ENCODE peak calls at places on chromosomes 16 and 17, in seven cellular contexts. G is endothelial cell of umbilical vein, Y is keratinocyte, B is HCT116, D is SK-N-SH, H is neural progenitor cell, P is IMR-90. K is an unnamed sample.

GRCh38 chr16:53068423-53068833 is 13.6 kb downstream of the CHD9 start:
- DNase-seq in G (no peak), Y (no peak), B (no peak), D (no peak), H (no peak), P (no peak), K (no peak)

GRCh38 chr16:50284131-50284911 is 18.0 kb downstream of the ADCY7 start:
- DNase-seq in G (no peak), Y (no peak), B (no peak), D (peak), H (no peak), P (no peak), K (no peak)

GRCh38 chr17:2058521-2059124 is 3.7 kb downstream of the HIC1 start:
- DNase-seq in G (no peak), Y (no peak), B (no peak), D (no peak), H (no peak), P (peak), K (peak)

GRCh38 chr17:63550816-63551639 is 751 bp downstream of the DCAF7 start:
- DNase-seq in G (peak), Y (no peak), B (no peak), D (peak), H (peak), P (peak), K (no peak)

GRCh38 chr16:67862623-67863583 is 9.9 kb upstream of the EDC4 start:
- DNase-seq in G (no peak), Y (no peak), B (no peak), D (no peak), H (no peak), P (peak), K (peak)

GRCh38 chr17:44356241-44356640 is 7.4 kb downstream of the FAM171A2 start:
- DNase-seq in G (no peak), Y (no peak), B (no peak), D (no peak), H (no peak), P (no peak), K (no peak)

GRCh38 chr16:85089485-85089884 is 22.8 kb downstream of the CIBAR2 start:
- DNase-seq in G (no peak), Y (no peak), B (no peak), D (peak), H (no peak), P (no peak), K (peak)

GRCh38 chr16:65106792-65107191 is 15.1 kb downstream of the CDH11 start:
- DNase-seq in G (no peak), Y (no peak), B (no peak), D (no peak), H (no peak), P (peak), K (no peak)

GRCh38 chr16:85197611-85198566 is 85.6 kb upstream of the CIBAR2 start:
- DNase-seq in G (no peak), Y (no peak), B (no peak), D (no peak), H (no peak), P (no peak), K (no peak)

GRCh38 chr17:4247981-4248388 is 15.8 kb downstream of the ANKFY1 start:
- DNase-seq in G (no peak), Y (no peak), B (peak), D (no peak), H (no peak), P (no peak), K (peak)

GRCh38 chr16:82059983-82060421 is 24.9 kb downstream of the HSD17B2 start:
- DNase-seq in G (no peak), Y (no peak), B (no peak), D (no peak), H (no peak), P (no peak), K (no peak)

GRCh38 chr17:2233441-2233947 is 70.1 kb downstream of the SMG6 start:
- DNase-seq in G (peak), Y (no peak), B (no peak), D (no peak), H (no peak), P (peak), K (no peak)

GRCh38 chr16:69444873-69445517 is 20.6 kb downstream of the CYB5B start:
- DNase-seq in G (peak), Y (no peak), B (no peak), D (no peak), H (no peak), P (peak), K (no peak)

GRCh38 chr17:30952645-30953393 is 18.0 kb upstream of the RNF135 start:
- DNase-seq in G (no peak), Y (no peak), B (no peak), D (no peak), H (no peak), P (no peak), K (peak)

GRCh38 chr16:48511071-48511540 is 98.9 kb downstream of the N4BP1 start:
- DNase-seq in G (no peak), Y (peak), B (no peak), D (no peak), H (peak), P (peak), K (peak)

GRCh38 chr16:69903851-69904250 is 47.3 kb upstream of the CLEC18A start:
- DNase-seq in G (no peak), Y (no peak), B (no peak), D (no peak), H (no peak), P (no peak), K (no peak)

GRCh38 chr16:56265746-56266145 is 74.5 kb downstream of the GNAO1 start:
- DNase-seq in G (no peak), Y (no peak), B (no peak), D (no peak), H (no peak), P (no peak), K (no peak)

GRCh38 chr17:80792373-80792781 is 199.3 kb upstream of the CHMP6 start:
- DNase-seq in G (no peak), Y (no peak), B (no peak), D (no peak), H (no peak), P (peak), K (peak)

GRCh38 chr16:66480265-66481080 is 53.4 kb downstream of the BEAN1 start:
- DNase-seq in G (no peak), Y (no peak), B (no peak), D (no peak), H (no peak), P (no peak), K (no peak)

GRCh38 chr17:9331512-9332163 is 244.0 kb downstream of the STX8 start:
- DNase-seq in G (no peak), Y (no peak), B (no peak), D (no peak), H (peak), P (no peak), K (no peak)

GRCh38 chr17:83106913-83107655 is 27.7 kb downstream of the METRNL start:
- DNase-seq in G (no peak), Y (no peak), B (no peak), D (no peak), H (no peak), P (no peak), K (no peak)

GRCh38 chr16:77833906-77834599 is 45.7 kb downstream of the VAT1L start:
- DNase-seq in G (peak), Y (peak), B (no peak), D (no peak), H (peak), P (peak), K (no peak)

GRCh38 chr17:43949777-43950176 is 4.0 kb downstream of the PYY start:
- DNase-seq in G (no peak), Y (no peak), B (no peak), D (no peak), H (no peak), P (no peak), K (peak)

GRCh38 chr17:46003907-46004748 is 5.1 kb downstream of the STH start:
- DNase-seq in G (no peak), Y (no peak), B (no peak), D (peak), H (no peak), P (peak), K (no peak)

GRCh38 chr17:44108440-44109311 is 14.8 kb downstream of the HDAC5 start:
- DNase-seq in G (no peak), Y (no peak), B (no peak), D (peak), H (no peak), P (peak), K (peak)

GRCh38 chr17:17890773-17891759 is 54.3 kb upstream of the SREBF1 start:
- DNase-seq in G (peak), Y (no peak), B (peak), D (peak), H (peak), P (peak), K (peak)

GRCh38 chr16:67260426-67261063 is 11.8 kb downstream of the SLC9A5 start:
- DNase-seq in G (peak), Y (no peak), B (no peak), D (peak), H (peak), P (peak), K (no peak)

GRCh38 chr17:77036841-77037381 is 103.9 kb upstream of the SEC14L1 start:
- DNase-seq in G (no peak), Y (no peak), B (no peak), D (peak), H (no peak), P (no peak), K (no peak)

GRCh38 chr16:84829168-84829965 is 9.6 kb downstream of the CRISPLD2 start:
- DNase-seq in G (no peak), Y (no peak), B (no peak), D (no peak), H (peak), P (peak), K (no peak)

GRCh38 chr16:87132361-87133014 is 184.7 kb downstream of the C16orf95 start:
- DNase-seq in G (no peak), Y (no peak), B (peak), D (no peak), H (peak), P (peak), K (peak)

DNA sequence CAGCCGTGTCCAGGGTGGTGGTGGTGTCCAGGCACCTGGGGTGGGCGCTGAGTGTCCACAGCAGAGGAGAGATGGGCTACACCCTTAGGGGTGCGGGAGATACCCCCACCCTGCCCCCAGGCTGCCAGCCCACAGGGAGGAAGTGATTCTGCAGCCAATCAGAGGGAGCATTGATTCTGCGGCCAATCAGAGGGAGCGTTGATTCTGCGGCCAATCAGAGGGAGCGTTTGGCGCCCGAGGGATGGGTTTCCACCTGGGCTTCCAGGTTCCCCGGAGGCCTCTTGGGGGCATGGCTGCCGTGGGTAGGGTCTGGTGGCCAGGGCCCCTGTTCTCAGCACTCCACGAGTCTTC is 28.2 kb upstream of the ACSF3 start:
- DNase-seq in G (no peak), Y (no peak), B (no peak), D (no peak), H (no peak), P (no peak), K (no peak)
- H3K9ac ChIP-seq in G (no peak), Y (no peak), B (no peak), D (no peak), H (no peak), P (no peak), K (no peak)

DNA sequence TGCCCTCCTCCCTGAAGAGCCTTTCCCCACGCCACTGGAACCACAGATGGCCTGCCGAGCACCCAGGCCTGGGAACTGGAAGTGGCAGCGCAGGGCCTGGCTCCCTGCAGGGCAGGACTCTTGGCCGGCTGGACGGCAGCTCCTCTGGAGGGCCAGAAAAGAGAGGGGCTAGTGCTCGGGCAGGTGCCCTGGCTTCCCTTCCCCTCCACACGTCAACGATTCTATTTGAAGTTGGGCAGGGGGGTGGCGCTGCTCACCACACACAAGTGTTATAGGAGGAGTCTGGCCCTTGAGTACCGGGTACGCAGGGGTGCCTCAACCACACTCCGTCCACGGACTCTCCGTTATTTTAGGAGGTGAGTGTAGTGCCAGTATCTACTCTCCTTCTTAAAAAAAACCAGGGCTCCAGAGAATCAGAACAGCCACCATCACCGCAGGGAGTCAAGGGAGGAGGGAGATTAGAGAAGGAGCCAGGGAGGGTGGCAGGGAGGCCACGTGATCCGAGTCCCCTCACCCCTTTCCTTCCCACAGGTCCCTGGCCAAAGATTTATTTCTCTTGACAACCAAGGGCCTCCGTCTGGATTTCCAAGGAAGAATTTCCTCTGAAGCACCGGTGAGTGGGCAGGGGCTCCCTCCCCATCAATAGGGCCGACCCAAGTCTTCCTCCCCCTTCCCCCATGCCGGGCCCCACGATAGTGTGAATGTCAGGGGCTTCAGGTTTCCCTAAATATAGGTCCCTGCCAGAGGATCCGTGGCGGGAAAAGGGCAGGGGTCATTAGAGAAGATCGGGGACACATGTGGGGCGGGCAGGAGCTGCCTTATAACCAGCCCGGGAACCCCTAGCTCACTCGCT is 1.4 kb upstream of the ALDOA start:
- DNase-seq in G (peak), Y (no peak), B (no peak), D (peak), H (peak), P (peak), K (peak)
- TF ChIP-seq CTCF in G (peak), Y (peak), B (peak), D (no peak), H (peak), P (peak), K (peak)

DNA sequence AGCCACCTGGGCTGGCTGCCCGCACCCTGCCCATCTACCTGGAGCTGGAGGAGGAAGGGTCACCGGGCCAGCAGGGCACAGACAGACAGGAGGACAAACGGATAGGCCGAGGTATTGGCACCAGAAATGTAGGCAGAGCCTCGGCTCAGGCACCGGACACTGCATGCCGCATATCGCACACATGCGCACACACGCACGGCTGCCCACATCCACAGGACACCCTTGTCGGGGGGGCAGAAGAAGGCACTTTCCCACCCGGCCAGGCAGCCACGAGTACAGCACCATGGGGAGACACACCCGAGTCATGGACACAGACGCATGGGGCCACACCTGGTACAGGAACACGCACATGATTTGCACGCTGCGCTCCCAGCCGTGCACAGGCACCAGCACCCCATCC is 14.5 kb downstream of the CASKIN1 start:
- DNase-seq in G (no peak), Y (no peak), B (no peak), D (no peak), H (no peak), P (no peak), K (no peak)
- H3K9ac ChIP-seq in G (no peak), Y (no peak), B (no peak), D (no peak), H (no peak), P (no peak), K (no peak)

DNA sequence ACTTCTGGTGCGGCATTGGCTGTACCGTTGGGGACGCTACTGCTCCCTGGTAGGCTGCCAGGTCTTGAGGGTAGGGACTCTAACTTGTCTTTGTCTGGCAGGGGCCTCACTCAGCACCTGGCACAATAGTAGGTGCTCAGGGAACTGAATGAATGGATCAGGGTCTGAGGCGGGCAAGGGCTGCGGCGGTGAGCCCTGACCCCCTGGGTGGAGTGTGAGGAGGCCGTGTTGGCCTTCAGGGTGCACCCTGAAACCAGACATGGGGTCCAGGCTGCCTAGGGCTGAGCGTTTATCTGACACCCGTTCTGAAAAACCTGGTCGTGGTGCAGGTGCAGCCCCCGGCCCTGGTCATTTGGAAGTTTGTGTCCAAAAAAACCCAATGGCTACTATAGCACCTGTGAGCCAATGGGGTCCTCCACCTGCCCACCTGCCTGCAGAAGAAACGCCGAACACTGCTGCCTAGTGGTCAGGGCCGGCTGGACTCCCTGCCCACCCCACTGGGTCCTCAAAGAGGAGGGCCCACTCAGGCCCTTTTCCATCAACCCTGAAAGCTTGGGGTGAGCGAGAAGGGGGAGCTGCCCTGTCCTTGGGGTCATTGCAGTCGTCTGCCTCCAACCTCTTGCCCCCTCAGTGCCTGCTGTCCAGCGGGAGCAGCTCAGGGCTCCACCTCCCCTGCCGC is 4.9 kb upstream of the ATP6V0C start:
- DNase-seq in G (no peak), Y (no peak), B (no peak), D (no peak), H (no peak), P (no peak), K (peak)
- TF ChIP-seq CTCF in G (no peak), Y (no peak), B (no peak), D (no peak), H (no peak), P (no peak), K (no peak)

GRCh38 chr17:74971842-74972106 is 785 bp downstream of the HID1 start:
- DNase-seq in G (no peak), Y (no peak), B (no peak), D (no peak), H (no peak), P (no peak), K (no peak)
- H3K9ac ChIP-seq in G (no peak), Y (no peak), B (peak), D (no peak), H (no peak), P (no peak), K (peak)

GRCh38 chr17:74457820-74458166 is 8.6 kb upstream of the CD300A start:
- DNase-seq in G (no peak), Y (no peak), B (no peak), D (no peak), H (no peak), P (no peak), K (peak)
- TF ChIP-seq CTCF in G (no peak), Y (no peak), B (no peak), D (no peak), H (no peak), P (no peak), K (no peak)